ENCODE peak calls at places on chromosomes 2 and 18, in nine cellular contexts. O is HT1080; S is HFFc6; Q is RPMI7951; B is KG1; K is fibroblast of pulmonary artery; Y is GDM1; F is nephron progenitor cell; M is activated CD4-positive, alpha-beta T cell treated with anti-CD3 and anti-CD28 coated beads for 48 hours. A is an unnamed sample.

GRCh38 chr18:70334728-70335329 is 46.0 kb downstream of the SOCS6 start:
- DNase-seq in Q (no peak), F (no peak), O (no peak), B (no peak), K (peak; percentile 13), M (no peak), Y (no peak), S (peak; percentile 12), A (peak; percentile 32)

GRCh38 chr18:48929951-48930713 is 20.6 kb downstream of the SMAD7 start:
- DNase-seq in M (no peak), B (no peak), S (peak; percentile 82), K (peak; percentile 77), Q (peak; percentile 68), F (peak; percentile 73), Y (no peak), O (no peak), A (peak; percentile 78)

GRCh38 chr2:235677276-235677788 is 183.5 kb downstream of the AGAP1 start:
- DNase-seq in K (peak; percentile 46), S (no peak), Y (no peak), F (no peak), B (no peak), Q (no peak), M (no peak), O (no peak), A (no peak)

GRCh38 chr2:34105015-34105767 is 506.1 kb upstream of the FAM98A start:
- DNase-seq in F (no peak), O (peak; percentile 87), K (peak; percentile 80), Y (no peak), B (no peak), M (no peak), Q (peak; percentile 84), S (peak; percentile 82), A (peak; percentile 78)

GRCh38 chr2:101190753-101191516 is 39.8 kb upstream of the TBC1D8 start:
- DNase-seq in S (no peak), K (no peak), B (no peak), M (no peak), O (no peak), Q (no peak), F (no peak), Y (no peak), A (no peak)

GRCh38 chr2:60316381-60317028 is 236.9 kb downstream of the BCL11A start:
- DNase-seq in B (no peak), F (peak; percentile 54), O (no peak), S (no peak), Q (no peak), M (no peak), Y (no peak), K (no peak), A (no peak)

GRCh38 chr2:223055140-223055539 is 3.1 kb downstream of the KCNE4 start:
- DNase-seq in F (no peak), K (peak; percentile 92), B (no peak), Y (no peak), Q (peak; percentile 89), O (no peak), S (no peak), M (no peak), A (peak; percentile 75)

GRCh38 chr2:177572236-177572671 is 179.7 kb downstream of the AGPS start:
- DNase-seq in Q (no peak), B (no peak), M (no peak), S (no peak), K (no peak), F (peak; percentile 46), Y (no peak), O (no peak), A (peak; percentile 17)

GRCh38 chr18:64110692-64111480 is 38.0 kb downstream of the LINC00305 start:
- DNase-seq in Q (no peak), Y (no peak), F (no peak), K (peak; percentile 18), M (no peak), B (no peak), O (peak; percentile 75), S (no peak), A (peak; percentile 51)